ENCODE peak calls at places on chromosomes 16 and 17, in seven cellular contexts. H is effector memory CD4-positive, alpha-beta T cell; O is neuronal stem cell; B is epithelial cell of esophagus; T is epithelial cell of proximal tubule; R is fibroblast of the aortic adventitia; G is IMR-90. I is an unnamed sample.

GRCh38 chr16:25014500-25015147 is 545 bp downstream of the ARHGAP17 start:
- DNase-seq in H (no peak), O (peak), B (peak), T (no peak), R (peak), G (peak), I (no peak)

GRCh38 chr16:18969050-18969854 is 14.5 kb upstream of the TMC7 start:
- DNase-seq in H (peak), O (peak), B (peak), T (no peak), R (peak), G (peak), I (peak)

GRCh38 chr17:63956296-63956920 is 16.3 kb downstream of the SCN4A start:
- DNase-seq in H (no peak), O (no peak), B (no peak), T (no peak), R (peak), G (peak), I (no peak)

GRCh38 chr17:60079401-60079861 is 710 bp upstream of the HEATR6 start:
- DNase-seq in H (no peak), O (no peak), B (no peak), T (no peak), R (peak), G (no peak), I (no peak)

GRCh38 chr16:50245417-50246298 is 20.7 kb upstream of the ADCY7 start:
- DNase-seq in H (peak), O (no peak), B (peak), T (no peak), R (peak), G (peak), I (no peak)

GRCh38 chr16:88971371-88972097 is 5.5 kb downstream of the CBFA2T3 start:
- DNase-seq in H (no peak), O (no peak), B (no peak), T (no peak), R (no peak), G (no peak), I (no peak)

GRCh38 chr17:62802531-62803205 is 5.4 kb downstream of the MARCHF10 start:
- DNase-seq in H (no peak), O (no peak), B (no peak), T (no peak), R (no peak), G (no peak), I (no peak)

GRCh38 chr17:2362881-2363280 is 25.6 kb downstream of the SGSM2 start:
- DNase-seq in H (no peak), O (no peak), B (no peak), T (no peak), R (no peak), G (no peak), I (no peak)

GRCh38 chr17:37066322-37066905 is 117.7 kb downstream of the AATF start:
- DNase-seq in H (no peak), O (no peak), B (no peak), T (no peak), R (no peak), G (no peak), I (no peak)

GRCh38 chr17:68054296-68054900 is 18.9 kb downstream of the KPNA2 start:
- DNase-seq in H (no peak), O (no peak), B (peak), T (no peak), R (peak), G (peak), I (no peak)

GRCh38 chr16:70590722-70591438 is 55.5 kb upstream of the IL34 start:
- DNase-seq in H (no peak), O (no peak), B (no peak), T (no peak), R (peak), G (no peak), I (no peak)

GRCh38 chr17:57084361-57084801 is 665 bp upstream of the AKAP1 start:
- DNase-seq in H (no peak), O (no peak), B (no peak), T (no peak), R (no peak), G (peak), I (no peak)

GRCh38 chr16:19419691-19420060 is 2.0 kb downstream of the TMC5 start:
- DNase-seq in H (no peak), O (no peak), B (peak), T (no peak), R (no peak), G (peak), I (no peak)

GRCh38 chr16:2148714-2149629 is 547 bp downstream of the RAB26 start:
- DNase-seq in H (no peak), O (no peak), B (peak), T (no peak), R (no peak), G (no peak), I (no peak)

DNA sequence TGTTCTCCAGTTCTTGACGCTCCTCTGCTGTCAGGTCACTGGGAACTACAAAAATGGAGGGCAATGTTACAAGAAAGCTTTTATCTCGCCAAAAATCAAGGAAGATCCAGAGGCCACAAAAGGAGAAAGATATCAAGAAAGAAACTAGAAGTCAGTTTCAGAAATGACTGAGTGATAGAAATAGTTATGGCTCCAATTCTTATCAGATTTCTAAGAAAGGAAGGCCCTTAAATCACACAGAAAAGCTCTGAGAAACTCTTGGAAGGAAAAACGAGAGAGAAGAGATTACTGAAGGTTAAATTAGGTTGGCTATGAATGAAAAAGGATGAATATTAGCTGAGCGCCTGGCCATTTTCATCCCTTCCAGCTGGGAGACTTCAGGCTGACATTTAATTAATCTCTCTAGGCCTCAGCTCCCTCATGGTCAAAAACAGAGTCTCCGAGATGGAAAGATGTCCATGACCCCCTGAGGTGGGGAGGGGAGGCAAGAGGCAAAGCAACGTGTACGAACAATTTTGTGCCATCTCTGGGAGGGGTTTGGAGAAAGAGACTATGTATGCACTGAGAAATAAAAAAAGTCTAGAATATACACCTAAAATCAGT is 72.3 kb downstream of the CYTH1 start:
- DNase-seq in H (no peak), O (no peak), B (no peak), T (no peak), R (no peak), G (no peak), I (no peak)
- H3K4me3 ChIP-seq in H (no peak), O (no peak), B (no peak), T (no peak), R (no peak), G (no peak), I (peak)

GRCh38 chr17:75875182-75875939 is 3.0 kb downstream of the TRIM47 start:
- DNase-seq in H (no peak), O (no peak), B (no peak), T (no peak), R (no peak), G (no peak), I (no peak)

GRCh38 chr17:75875940-75876189 is 2.5 kb downstream of the TRIM47 start:
- DNase-seq in H (no peak), O (no peak), B (no peak), T (no peak), R (no peak), G (no peak), I (no peak)

GRCh38 chr17:75874323-75875181 is 3.8 kb downstream of the TRIM47 start:
- DNase-seq in H (no peak), O (no peak), B (no peak), T (no peak), R (no peak), G (no peak), I (no peak)

GRCh38 chr17:75872434-75873351 is 5.7 kb downstream of the TRIM47 start:
- DNase-seq in H (peak), O (no peak), B (peak), T (no peak), R (peak), G (peak), I (no peak)

GRCh38 chr17:75873587-75874322 is 4.6 kb downstream of the TRIM47 start:
- DNase-seq in H (no peak), O (no peak), B (no peak), T (no peak), R (no peak), G (no peak), I (no peak)
- H3K4me3 ChIP-seq in H (no peak), O (no peak), B (no peak), T (no peak), R (no peak), G (no peak), I (no peak)

DNA sequence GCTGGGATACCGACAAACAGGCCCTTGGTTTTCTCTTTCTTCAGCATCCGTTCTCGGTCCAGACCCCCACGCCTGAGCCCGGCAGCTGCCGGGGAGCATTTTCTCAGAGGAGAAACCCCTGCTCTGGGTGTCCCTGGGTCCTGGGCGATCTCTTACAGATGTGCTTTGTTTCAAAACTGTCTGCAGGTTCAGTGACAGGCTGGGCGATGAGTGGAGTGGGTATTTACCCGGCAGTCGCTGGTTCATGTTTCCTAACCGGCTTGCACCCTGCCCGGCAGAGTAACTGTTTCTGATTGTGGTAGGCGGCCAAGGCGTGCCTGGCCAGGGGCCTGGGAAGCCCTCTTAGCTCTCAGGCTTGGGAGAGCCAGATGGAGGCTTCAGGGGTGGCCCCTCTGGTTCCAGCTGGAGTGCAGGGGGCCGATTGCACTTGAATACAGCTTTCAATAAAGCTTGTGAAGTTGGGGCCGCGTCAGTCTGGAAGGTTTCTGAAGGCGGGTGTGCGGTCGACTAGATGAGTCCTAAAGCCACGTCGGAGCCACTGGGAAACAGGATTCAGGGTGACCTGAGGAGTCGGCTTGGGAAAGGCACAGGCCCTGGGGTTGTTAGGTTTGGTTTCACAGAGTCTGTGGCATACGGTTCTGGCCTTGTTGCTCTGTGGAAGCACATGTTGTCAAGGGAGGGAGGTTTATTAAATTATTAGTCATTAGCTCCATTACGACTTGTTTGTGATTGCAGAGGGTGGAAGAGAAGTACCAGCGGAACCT is 1.4 kb downstream of the BAIAP2 start:
- DNase-seq in H (no peak), O (no peak), B (peak), T (no peak), R (peak), G (no peak), I (no peak)
- H3K4me3 ChIP-seq in H (no peak), O (peak), B (peak), T (peak), R (peak), G (peak), I (no peak)

GRCh38 chr16:17467923-17468540 is 2.7 kb downstream of the XYLT1 start:
- DNase-seq in H (no peak), O (peak), B (no peak), T (no peak), R (peak), G (peak), I (no peak)
- H3K4me3 ChIP-seq in H (no peak), O (no peak), B (no peak), T (no peak), R (peak), G (no peak), I (no peak)

DNA sequence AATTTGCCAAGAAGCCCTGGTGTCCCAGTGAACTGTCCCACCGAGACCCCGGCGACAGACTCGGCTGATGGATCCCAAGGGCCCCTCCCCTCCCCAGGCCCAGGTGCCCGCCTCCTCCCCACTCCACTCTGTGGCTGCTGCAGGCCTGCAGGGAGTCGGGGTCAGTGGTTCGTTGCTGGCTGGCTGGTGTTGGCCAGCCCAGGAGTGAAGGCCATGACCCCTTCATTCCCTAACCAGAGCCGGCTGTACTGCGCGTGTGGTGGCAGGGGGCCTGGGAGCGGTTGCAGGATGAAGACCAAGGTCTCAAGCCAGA is 9.2 kb upstream of the TBX2 start:
- DNase-seq in H (no peak), O (no peak), B (no peak), T (no peak), R (no peak), G (no peak), I (no peak)
- H3K4me3 ChIP-seq in H (no peak), O (no peak), B (no peak), T (no peak), R (no peak), G (no peak), I (no peak)

DNA sequence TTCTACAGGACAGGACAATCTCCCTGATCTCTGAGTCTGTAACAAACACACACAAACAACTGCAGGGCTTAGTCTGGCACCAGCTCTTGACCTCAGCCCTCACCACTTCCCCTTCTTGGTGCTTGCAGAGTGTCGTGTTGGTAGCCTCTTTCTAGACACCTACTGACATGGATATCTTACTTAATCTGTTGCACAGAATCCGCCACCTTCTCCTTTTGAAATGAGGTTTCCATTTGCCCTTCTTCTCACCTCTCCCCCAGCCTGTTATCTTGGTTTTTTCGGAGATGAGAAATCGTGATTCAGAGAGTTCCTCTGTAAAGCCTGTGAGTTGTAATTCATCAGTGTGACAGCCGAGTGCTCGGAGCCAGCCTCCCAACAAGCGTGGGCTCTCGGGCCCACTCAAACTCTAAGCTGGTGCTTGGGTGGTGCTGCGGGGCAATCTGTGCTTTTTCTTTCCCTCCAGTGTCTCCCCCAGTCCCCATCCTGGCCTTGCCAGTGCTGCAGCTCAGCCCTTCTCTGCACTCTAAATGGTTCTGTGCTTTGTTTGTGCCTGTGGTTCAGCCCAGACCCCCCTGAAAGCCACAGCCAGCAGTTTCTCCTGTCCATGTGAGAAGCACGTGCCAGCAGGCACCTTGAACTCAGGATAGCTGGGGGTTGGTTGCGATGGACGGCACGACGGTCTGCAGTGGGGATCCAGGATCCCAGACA is 28.1 kb downstream of the KIAA0513 start:
- DNase-seq in H (peak), O (no peak), B (no peak), T (no peak), R (peak), G (peak), I (peak)
- H3K4me3 ChIP-seq in H (peak), O (no peak), B (no peak), T (no peak), R (peak), G (peak), I (peak)